ENCODE peak calls at places on chromosomes 2 and 18, in eight cellular contexts. E, G, I, P, H, J, D and O are unnamed samples.
A peak's percentile ranks its signal among the peaks of the same experiment; 100 is the strongest.

GRCh38 chr2:9918275-9918674 is 33.2 kb upstream of the GRHL1 start:
- DNase-seq in E (peak; percentile 52), G (no peak), I (no peak), P (no peak), H (no peak), J (no peak), D (no peak), O (no peak)

GRCh38 chr2:36411962-36412444 is 56.4 kb downstream of the CRIM1 start:
- DNase-seq in E (peak; percentile 61), G (no peak), I (no peak), P (no peak), H (peak; percentile 19), J (no peak), D (no peak), O (no peak)

GRCh38 chr2:18047896-18048657 is 169.6 kb downstream of the KCNS3 start:
- DNase-seq in E (peak; percentile 31), G (no peak), I (peak; percentile 79), P (no peak), H (no peak), J (peak; percentile 66), D (no peak), O (no peak)

GRCh38 chr18:48871391-48872166 is 79.2 kb downstream of the SMAD7 start:
- DNase-seq in E (no peak), G (no peak), I (no peak), P (no peak), H (no peak), J (no peak), D (no peak), O (no peak)

GRCh38 chr2:180240774-180241173 is 233.7 kb upstream of the CWC22 start:
- DNase-seq in E (peak; percentile 53), G (no peak), I (no peak), P (no peak), H (no peak), J (no peak), D (no peak), O (peak; percentile 8)

GRCh38 chr2:20925265-20925889 is 102.5 kb upstream of the LDAH start:
- DNase-seq in E (peak; percentile 2), G (no peak), I (no peak), P (no peak), H (peak; percentile 83), J (no peak), D (no peak), O (no peak)

GRCh38 chr2:217086038-217086522 is 226.2 kb upstream of the TNP1 start:
- DNase-seq in E (no peak), G (no peak), I (no peak), P (no peak), H (no peak), J (no peak), D (no peak), O (no peak)

GRCh38 chr2:236743623-236744280 is 174.1 kb downstream of the ACKR3 start:
- DNase-seq in E (peak; percentile 95), G (no peak), I (no peak), P (no peak), H (no peak), J (peak; percentile 94), D (no peak), O (peak; percentile 92)

GRCh38 chr18:50729986-50730385 is 89.8 kb downstream of the MRO start:
- DNase-seq in E (no peak), G (no peak), I (no peak), P (no peak), H (no peak), J (no peak), D (no peak), O (no peak)

GRCh38 chr2:209977386-209978239 is 24.8 kb upstream of the RPE start:
- DNase-seq in E (peak; percentile 71), G (no peak), I (no peak), P (no peak), H (peak; percentile 33), J (peak; percentile 10), D (no peak), O (peak; percentile 31)

GRCh38 chr18:77016936-77017335 is 115.6 kb downstream of the MBP start:
- DNase-seq in E (no peak), G (no peak), I (no peak), P (peak; percentile 94), H (no peak), J (no peak), D (no peak), O (no peak)

GRCh38 chr2:54606393-54606973 is 117.0 kb upstream of the EML6 start:
- DNase-seq in E (no peak), G (no peak), I (no peak), P (no peak), H (no peak), J (no peak), D (no peak), O (no peak)

GRCh38 chr2:200477667-200478121 is 32.2 kb downstream of the KCTD18 start:
- DNase-seq in E (peak; percentile 32), G (no peak), I (no peak), P (peak; percentile 50), H (no peak), J (no peak), D (no peak), O (no peak)

GRCh38 chr18:37483221-37483971 is 82.2 kb downstream of the CELF4 start:
- DNase-seq in E (peak; percentile 60), G (no peak), I (no peak), P (no peak), H (peak; percentile 81), J (no peak), D (peak; percentile 31), O (no peak)

GRCh38 chr18:37482433-37482832 is 83.2 kb downstream of the CELF4 start:
- DNase-seq in E (no peak), G (no peak), I (no peak), P (no peak), H (no peak), J (no peak), D (no peak), O (no peak)

GRCh38 chr18:37486848-37487247 is 78.8 kb downstream of the CELF4 start:
- DNase-seq in E (no peak), G (no peak), I (no peak), P (no peak), H (no peak), J (no peak), D (no peak), O (no peak)

GRCh38 chr18:37484893-37485834 is 80.4 kb downstream of the CELF4 start:
- DNase-seq in E (peak; percentile 74), G (no peak), I (no peak), P (no peak), H (peak; percentile 78), J (no peak), D (peak; percentile 22), O (no peak)

GRCh38 chr18:37483984-37484892 is 81.4 kb downstream of the CELF4 start:
- DNase-seq in E (no peak), G (no peak), I (no peak), P (no peak), H (no peak), J (no peak), D (no peak), O (no peak)
- H3K4me3 ChIP-seq in E (no peak overlapping the region), G (no peak overlapping the region), I (no peak overlapping the region), P (peak overlapping the region; percentile 54), H (peak overlapping the region; percentile 43), J (no peak overlapping the region), D (no peak overlapping the region), O (no peak overlapping the region)

GRCh38 chr18:2906522-2907458 is 60.0 kb downstream of the EMILIN2 start:
- DNase-seq in E (no peak), G (no peak), I (no peak), P (no peak), H (peak; percentile 69), J (no peak), D (no peak), O (no peak)
- TF ChIP-seq CTCF in E (no peak), G (no peak), I (peak; percentile 35), P (no peak), H (peak; percentile 47), J (no peak), D (no peak), O (no peak)

GRCh38 chr2:241950878-241951331 is 81.4 kb downstream of the RTP5 start:
- DNase-seq in E (peak; percentile 69), G (peak; percentile 81), I (no peak), P (peak; percentile 86), H (peak; percentile 94), J (no peak), D (peak; percentile 80), O (peak; percentile 41)
- H3K4me3 ChIP-seq in E (no peak overlapping the region), G (no peak overlapping the region), I (no peak overlapping the region), P (peak overlapping the region; percentile 14), H (no peak overlapping the region), J (no peak overlapping the region), D (no peak overlapping the region), O (no peak overlapping the region)

DNA sequence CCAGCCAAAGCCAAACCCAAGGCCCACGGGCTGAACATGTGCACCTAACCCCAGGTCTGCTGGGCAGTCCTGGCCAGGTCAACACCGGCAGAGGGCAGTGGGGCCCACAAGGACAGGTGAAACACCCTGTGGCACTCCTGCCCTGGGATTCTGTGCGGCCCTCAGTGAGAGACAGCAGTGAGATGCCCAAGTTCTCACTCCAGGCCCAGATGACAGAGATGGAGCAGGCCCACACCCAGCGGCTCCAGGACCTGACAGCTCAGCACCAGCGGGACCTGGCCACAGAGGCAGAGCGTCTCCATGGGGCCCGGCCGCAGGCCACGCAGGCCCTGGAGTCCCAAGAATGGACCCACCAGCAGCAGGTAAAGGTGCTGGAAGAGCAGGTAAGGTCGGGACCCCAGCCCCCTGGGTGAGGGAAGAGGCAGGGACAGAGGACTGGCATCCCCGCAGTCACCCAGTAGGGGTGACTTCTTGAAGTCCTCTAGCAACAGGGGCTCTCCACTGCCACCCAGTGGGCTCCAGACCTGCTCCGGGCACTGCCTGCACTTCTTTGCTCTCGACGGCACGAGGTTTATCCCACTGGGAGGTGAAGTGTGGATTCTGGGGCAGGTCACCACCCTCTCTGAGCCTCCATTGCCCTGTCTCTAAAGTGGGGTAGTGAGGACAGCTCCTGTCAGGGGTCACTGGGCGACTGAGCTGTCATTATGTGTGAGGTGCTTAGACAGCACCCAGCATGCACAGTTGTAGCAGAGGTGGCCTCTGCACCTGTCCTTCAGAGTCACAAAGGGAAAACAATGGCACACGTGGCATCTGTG is 8.8 kb upstream of the SNED1 start:
- DNase-seq in E (peak; percentile 37), G (peak; percentile 46), I (peak; percentile 58), P (no peak), H (peak; percentile 54), J (no peak), D (peak; percentile 1), O (no peak)
- TF ChIP-seq CTCF in E (peak; percentile 47), G (no peak), I (peak; percentile 30), P (no peak), H (peak; percentile 41), J (peak; percentile 69), D (no peak), O (peak; percentile 36)

DNA sequence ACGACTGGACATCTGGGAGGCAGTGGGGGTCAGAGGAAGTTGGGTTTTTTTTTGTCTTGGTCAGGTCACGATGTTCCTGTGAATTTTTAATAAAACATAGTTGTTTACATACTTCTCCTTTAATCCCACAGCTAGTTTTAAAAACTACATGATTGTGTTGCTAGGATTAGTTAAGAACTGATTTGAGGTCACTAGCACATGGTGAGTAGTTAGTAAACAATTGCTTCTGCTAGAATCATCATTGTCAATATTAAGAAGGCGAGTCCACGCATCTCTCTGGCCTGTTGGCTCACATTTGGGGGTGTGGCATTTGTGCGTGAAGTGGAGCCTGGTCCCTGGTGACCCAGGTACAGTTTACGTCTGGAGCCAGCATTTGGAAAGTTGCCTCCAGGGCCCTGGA is 59.4 kb downstream of the AGAP1 start:
- DNase-seq in E (no peak), G (no peak), I (no peak), P (no peak), H (no peak), J (no peak), D (no peak), O (no peak)
- H3K4me3 ChIP-seq in E (no peak overlapping the region), G (no peak overlapping the region), I (no peak overlapping the region), P (no peak overlapping the region), H (no peak overlapping the region), J (no peak overlapping the region), D (no peak overlapping the region), O (no peak overlapping the region)